ENCODE peak calls at places on chromosomes 2 and 18, in nine cellular contexts. Y is dorsolateral prefrontal cortex; W is SJSA1; I is GM12865; V is Karpas-422; X is WERI-Rb-1; Z is CD4-positive, CD25-positive, alpha-beta regulatory T cell; D is transverse colon; F is spleen. L is an unnamed sample.

GRCh38 chr2:131035112-131035825 is 58.0 kb downstream of the FAM168B start:
- DNase-seq in Y (no peak), W (peak), I (no peak), V (no peak), X (no peak), Z (no peak), D (no peak), F (peak), L (no peak)

GRCh38 chr2:33104052-33104623 is 157.4 kb downstream of the LTBP1 start:
- DNase-seq in Y (no peak), W (no peak), I (no peak), V (no peak), X (no peak), Z (no peak), D (no peak), F (no peak), L (peak)

GRCh38 chr18:30465131-30465530 is 577.4 kb downstream of the DSC3 start:
- DNase-seq in Y (no peak), W (no peak), I (no peak), V (no peak), X (no peak), Z (no peak), D (no peak), F (no peak), L (no peak)

GRCh38 chr2:75627902-75628504 is 18.6 kb upstream of the MRPL19 start:
- DNase-seq in Y (peak), W (peak), I (peak), V (peak), X (peak), Z (peak), D (peak), F (peak), L (peak)

GRCh38 chr2:220460257-220460985 is 833.0 kb downstream of the SLC4A3 start:
- DNase-seq in Y (no peak), W (no peak), I (no peak), V (peak), X (no peak), Z (no peak), D (no peak), F (no peak), L (peak)

GRCh38 chr2:240670402-240670801 is 12.3 kb downstream of the AQP12B start:
- DNase-seq in Y (no peak), W (no peak), I (no peak), V (no peak), X (no peak), Z (no peak), D (no peak), F (no peak), L (no peak)

GRCh38 chr2:38590053-38590452 is 12.7 kb downstream of the HNRNPLL start:
- DNase-seq in Y (no peak), W (no peak), I (no peak), V (no peak), X (no peak), Z (no peak), D (no peak), F (no peak), L (no peak)

GRCh38 chr2:168599738-168600137 is 143.7 kb downstream of the CERS6 start:
- DNase-seq in Y (no peak), W (no peak), I (no peak), V (no peak), X (no peak), Z (no peak), D (no peak), F (no peak), L (no peak)

GRCh38 chr2:24743914-24744313 is 49.3 kb downstream of the PTRHD1 start:
- DNase-seq in Y (no peak), W (no peak), I (no peak), V (no peak), X (no peak), Z (no peak), D (no peak), F (no peak), L (no peak)

GRCh38 chr2:133085646-133086045 is 415.6 kb upstream of the LYPD1 start:
- DNase-seq in Y (no peak), W (no peak), I (no peak), V (no peak), X (no peak), Z (no peak), D (no peak), F (no peak), L (no peak)

GRCh38 chr2:152518016-152518415 is 183.0 kb downstream of the FMNL2 start:
- DNase-seq in Y (no peak), W (no peak), I (no peak), V (no peak), X (no peak), Z (no peak), D (no peak), F (no peak), L (no peak)

GRCh38 chr2:152520759-152521158 is 185.8 kb downstream of the FMNL2 start:
- DNase-seq in Y (no peak), W (no peak), I (no peak), V (no peak), X (no peak), Z (no peak), D (no peak), F (no peak), L (no peak)

GRCh38 chr2:152523091-152523490 is 188.1 kb downstream of the FMNL2 start:
- DNase-seq in Y (no peak), W (no peak), I (no peak), V (no peak), X (no peak), Z (no peak), D (no peak), F (no peak), L (peak)

GRCh38 chr2:152518656-152519580 is 183.9 kb downstream of the FMNL2 start:
- DNase-seq in Y (no peak), W (no peak), I (no peak), V (no peak), X (peak), Z (no peak), D (no peak), F (no peak), L (no peak)

GRCh38 chr2:152519581-152519952 is 184.6 kb downstream of the FMNL2 start:
- DNase-seq in Y (no peak), W (no peak), I (no peak), V (no peak), X (no peak), Z (no peak), D (no peak), F (no peak), L (no peak)
- H3K4me3 ChIP-seq in Y (no peak), W (no peak), I (no peak), V (no peak), X (no peak), Z (no peak), D (no peak), F (no peak), L (no peak)

DNA sequence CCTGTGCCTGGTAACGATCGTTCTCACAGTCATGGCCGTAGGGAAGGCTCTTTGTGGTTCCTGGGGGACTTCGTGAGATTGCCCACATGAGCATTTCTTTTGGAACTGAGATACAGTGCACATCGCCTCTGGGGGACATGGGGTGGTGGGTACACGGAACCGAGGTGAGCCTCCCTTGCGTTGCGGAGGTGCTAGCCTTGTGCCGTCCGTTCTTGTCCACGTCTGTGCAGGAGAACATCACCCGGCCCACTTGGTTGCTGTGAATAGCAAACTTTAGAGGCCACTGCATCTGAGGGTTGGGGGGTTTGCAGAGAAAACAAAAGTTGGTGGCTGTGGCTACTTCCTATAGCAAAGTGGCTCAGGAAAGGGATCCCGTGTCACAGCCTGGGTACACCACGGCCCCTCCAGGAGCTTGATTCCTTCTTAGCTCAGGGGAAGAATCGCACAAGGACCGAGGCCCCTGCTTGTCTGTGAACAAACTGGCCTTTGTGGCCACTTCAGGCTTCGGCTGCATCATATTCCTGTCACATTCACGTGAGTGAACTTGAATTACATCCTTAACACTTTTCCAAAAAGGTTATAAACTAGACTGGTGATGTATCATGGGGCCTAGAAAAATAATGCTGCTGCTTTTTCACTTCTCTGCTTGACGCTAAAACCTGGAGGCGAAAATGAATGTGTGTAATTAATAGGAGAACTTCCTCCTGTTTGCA is 72.6 kb downstream of the LRRFIP1 start:
- DNase-seq in Y (no peak), W (no peak), I (no peak), V (no peak), X (no peak), Z (no peak), D (no peak), F (peak), L (no peak)
- H3K4me3 ChIP-seq in Y (no peak), W (no peak), I (peak), V (no peak), X (no peak), Z (peak), D (no peak), F (no peak), L (no peak)

DNA sequence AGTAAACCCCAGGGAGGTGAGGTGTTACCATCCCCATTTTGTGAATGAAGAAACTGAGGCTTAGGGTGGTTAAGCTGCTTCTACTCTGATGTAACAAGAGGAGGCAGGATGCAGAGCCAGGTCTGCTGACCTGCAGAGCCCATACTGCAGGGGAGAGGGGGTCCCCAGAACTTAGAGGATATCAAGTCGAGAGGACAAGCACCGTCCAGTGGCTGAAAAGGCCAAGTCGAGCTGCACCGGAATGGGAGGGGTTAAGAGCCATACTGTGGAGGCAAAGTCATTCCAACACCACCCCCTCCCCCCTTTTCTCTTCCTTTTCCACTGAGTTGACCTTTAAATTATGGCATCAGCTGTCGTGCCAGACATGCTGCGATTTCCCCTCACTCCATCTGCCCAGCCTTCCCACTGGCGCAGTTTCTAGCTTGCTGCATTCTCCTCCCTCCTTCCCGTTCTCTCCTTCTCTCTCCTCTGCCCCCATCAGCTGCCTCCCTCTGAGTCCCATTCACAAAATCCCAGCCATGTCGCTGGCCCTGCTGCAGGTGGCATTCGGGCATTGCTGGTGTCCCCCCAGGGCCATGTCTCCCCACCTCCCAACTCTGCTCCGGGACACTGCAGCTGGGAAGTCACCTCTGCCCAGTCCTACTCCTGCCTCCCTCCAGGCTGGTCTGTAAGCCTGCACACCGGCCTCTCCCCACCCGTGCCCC is 346.9 kb downstream of the DYSF start:
- DNase-seq in Y (no peak), W (peak), I (no peak), V (no peak), X (peak), Z (no peak), D (no peak), F (peak), L (no peak)
- H3K4me3 ChIP-seq in Y (no peak), W (no peak), I (no peak), V (no peak), X (no peak), Z (no peak), D (no peak), F (no peak), L (no peak)

DNA sequence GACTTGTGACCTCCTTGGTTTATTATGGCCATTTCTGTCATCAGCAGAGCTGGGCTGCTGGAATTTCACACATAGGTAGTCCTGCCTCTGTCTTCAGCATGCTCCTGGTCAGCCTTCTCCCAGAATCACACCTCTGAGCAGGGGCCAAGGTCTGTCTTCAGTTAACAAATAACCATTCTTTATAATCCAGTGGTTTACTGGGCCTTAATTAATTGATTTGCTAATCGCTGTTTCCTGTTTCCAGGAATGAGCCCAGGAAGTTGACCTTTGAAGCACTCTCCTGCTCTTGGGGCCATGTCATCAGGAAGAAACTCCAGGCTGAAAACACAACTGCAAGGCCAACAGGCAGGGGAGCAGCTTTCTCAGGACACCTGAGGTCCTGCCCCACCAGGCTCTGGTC is 278.5 kb downstream of the SRBD1 start:
- DNase-seq in Y (no peak), W (no peak), I (no peak), V (no peak), X (no peak), Z (no peak), D (no peak), F (no peak), L (no peak)
- H3K4me3 ChIP-seq in Y (no peak), W (no peak), I (no peak), V (no peak), X (no peak), Z (no peak), D (no peak), F (no peak), L (no peak)

GRCh38 chr2:187546762-187547333 is 7.4 kb downstream of the TFPI start:
- DNase-seq in Y (no peak), W (no peak), I (no peak), V (no peak), X (no peak), Z (no peak), D (no peak), F (no peak), L (no peak)

GRCh38 chr2:187545238-187545751 is 8.9 kb downstream of the TFPI start:
- DNase-seq in Y (no peak), W (no peak), I (no peak), V (no peak), X (no peak), Z (no peak), D (no peak), F (no peak), L (no peak)

GRCh38 chr2:187543488-187543887 is 10.7 kb downstream of the TFPI start:
- DNase-seq in Y (no peak), W (no peak), I (no peak), V (no peak), X (no peak), Z (no peak), D (no peak), F (no peak), L (no peak)

GRCh38 chr2:187542123-187542522 is 12.1 kb downstream of the TFPI start:
- DNase-seq in Y (no peak), W (no peak), I (no peak), V (no peak), X (no peak), Z (no peak), D (no peak), F (no peak), L (no peak)

GRCh38 chr2:187544371-187545080 is 9.7 kb downstream of the TFPI start:
- DNase-seq in Y (no peak), W (no peak), I (no peak), V (no peak), X (no peak), Z (no peak), D (no peak), F (no peak), L (no peak)
- H3K4me3 ChIP-seq in Y (no peak), W (no peak), I (no peak), V (no peak), X (no peak), Z (no peak), D (no peak), F (no peak), L (no peak)

DNA sequence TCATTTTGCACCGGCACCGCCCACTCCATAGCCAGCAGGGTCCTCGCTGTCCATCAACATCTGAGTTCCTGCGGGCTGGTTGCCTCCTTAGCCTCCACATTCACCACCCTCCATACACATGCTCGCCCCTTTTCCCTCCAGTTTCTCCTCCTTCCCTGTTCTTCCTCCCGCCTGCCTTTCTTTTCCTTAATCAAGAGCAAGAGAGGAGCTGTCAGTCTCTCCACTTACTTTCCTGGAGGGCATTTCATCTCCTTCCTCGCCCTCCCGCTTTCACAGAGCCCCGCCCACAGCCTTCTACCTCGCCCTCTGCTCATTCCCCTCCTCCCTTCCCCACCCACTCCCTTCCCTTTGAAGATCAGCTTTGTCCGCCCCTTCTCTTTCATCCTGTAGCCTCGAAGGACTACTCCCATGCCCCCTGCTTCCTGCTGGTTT is 13.8 kb upstream of the ZBTB7C start:
- DNase-seq in Y (no peak), W (no peak), I (no peak), V (no peak), X (no peak), Z (no peak), D (no peak), F (no peak), L (no peak)
- H3K4me3 ChIP-seq in Y (no peak), W (no peak), I (no peak), V (no peak), X (no peak), Z (no peak), D (no peak), F (no peak), L (no peak)

DNA sequence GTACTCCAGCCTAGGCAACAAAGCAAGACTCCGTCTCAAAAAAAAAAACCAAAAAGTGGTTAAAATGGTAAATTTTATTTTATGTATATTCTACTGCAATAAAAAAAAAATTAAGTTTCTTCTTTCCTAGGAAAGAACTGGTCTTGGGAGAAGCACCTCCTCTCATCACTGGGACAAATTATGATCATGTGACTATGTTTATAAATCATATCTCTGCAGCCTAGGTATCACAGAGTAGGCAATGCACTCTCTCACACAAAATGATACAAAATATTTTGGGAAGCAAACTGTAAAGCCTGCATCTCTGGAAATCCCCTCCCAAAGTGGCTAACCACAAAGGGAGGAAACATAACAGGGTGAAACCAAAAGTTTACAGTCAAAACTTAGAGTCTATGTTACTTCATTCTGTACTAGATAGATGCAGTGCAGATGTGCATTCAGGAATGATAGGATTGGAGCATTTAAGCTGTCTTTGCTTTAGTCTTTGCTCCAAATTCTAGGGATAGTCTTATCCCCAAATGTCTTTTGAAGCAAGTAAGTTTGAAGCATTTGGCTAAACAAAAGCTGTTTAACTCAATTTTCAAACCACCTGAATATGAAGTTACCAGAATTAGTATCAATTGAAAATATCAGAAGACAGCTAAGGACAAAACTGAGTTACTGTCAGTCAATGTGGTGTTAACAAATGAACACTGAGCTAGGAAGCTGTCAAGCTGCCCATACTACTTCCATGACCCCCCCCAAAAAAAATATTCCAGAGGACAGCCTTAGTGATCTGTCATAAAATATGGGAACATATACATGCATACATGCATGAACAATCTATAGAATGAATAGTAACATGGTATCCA is 21.1 kb upstream of the MALT1 start:
- DNase-seq in Y (no peak), W (no peak), I (peak), V (no peak), X (no peak), Z (no peak), D (no peak), F (no peak), L (no peak)
- H3K4me3 ChIP-seq in Y (no peak), W (no peak), I (no peak), V (no peak), X (no peak), Z (no peak), D (no peak), F (no peak), L (no peak)

GRCh38 chr2:66469219-66469902 is 34.4 kb downstream of the MEIS1 start:
- DNase-seq in Y (no peak), W (no peak), I (no peak), V (no peak), X (no peak), Z (no peak), D (no peak), F (no peak), L (no peak)
- H3K4me3 ChIP-seq in Y (no peak), W (no peak), I (no peak), V (peak), X (no peak), Z (no peak), D (no peak), F (no peak), L (no peak)

DNA sequence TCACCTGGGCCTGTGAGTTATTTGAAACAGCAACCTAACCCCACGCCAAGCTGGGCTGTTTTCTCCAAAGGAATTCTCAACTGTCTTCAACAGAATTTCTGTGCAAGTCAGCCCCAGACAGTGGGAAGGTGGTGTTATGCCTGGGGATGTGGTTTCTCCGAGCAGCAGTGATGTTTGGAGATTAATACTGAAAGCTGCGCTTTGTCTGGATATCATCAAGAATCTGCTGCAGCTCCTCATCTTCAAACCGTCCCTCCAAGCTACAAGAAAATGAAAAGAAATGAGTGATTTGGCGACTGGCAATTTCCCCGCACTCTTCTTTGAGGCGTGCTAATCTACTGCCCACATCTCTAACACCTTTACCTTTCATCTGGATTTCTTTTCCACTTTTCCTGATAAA is 10.0 kb downstream of the POLR2D start:
- DNase-seq in Y (no peak), W (no peak), I (no peak), V (no peak), X (no peak), Z (no peak), D (no peak), F (no peak), L (no peak)
- H3K4me3 ChIP-seq in Y (no peak), W (no peak), I (no peak), V (no peak), X (no peak), Z (no peak), D (no peak), F (no peak), L (no peak)

DNA sequence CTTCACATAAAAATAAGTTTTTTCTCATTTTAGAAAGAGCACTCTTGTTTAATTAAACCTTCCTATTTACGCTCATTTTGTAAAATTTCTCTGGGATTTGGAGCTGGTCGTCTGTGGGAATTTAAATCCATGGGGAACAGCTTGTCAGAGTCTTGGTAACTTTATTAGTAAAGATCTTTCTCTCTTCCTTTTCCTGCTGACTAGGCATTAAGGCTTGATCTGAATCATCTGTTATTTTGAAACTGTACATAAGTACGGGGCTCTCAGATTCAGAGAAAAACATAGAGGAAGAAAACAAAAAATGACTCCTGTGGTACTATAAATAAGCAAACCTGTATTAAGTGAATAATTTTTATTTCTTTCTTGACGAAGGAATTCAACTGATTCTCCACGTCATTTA is 150.2 kb downstream of the ST6GAL2 start:
- DNase-seq in Y (no peak), W (no peak), I (no peak), V (no peak), X (no peak), Z (no peak), D (no peak), F (no peak), L (no peak)
- H3K4me3 ChIP-seq in Y (no peak), W (no peak), I (no peak), V (no peak), X (no peak), Z (no peak), D (no peak), F (no peak), L (no peak)

L was measured in fibroblast of mammary gland.